ENCODE peak calls at places on chromosomes 1 and 21, in four cellular contexts. X, S, L and A are unnamed samples.

GRCh38 chr21:45986316-45987051 is 4.9 kb downstream of the COL6A1 start:
- DNase-seq in L (no peak), S (no peak), X (peak; percentile 8), A (no peak)

GRCh38 chr1:235319255-235319654 is 8.7 kb downstream of the ARID4B start:
- DNase-seq in L (no peak), S (no peak), X (no peak), A (no peak)

GRCh38 chr1:108036796-108037545 is 72.0 kb upstream of the VAV3 start:
- DNase-seq in X (no peak), L (no peak), S (no peak), A (no peak)

GRCh38 chr1:222865718-222866117 is 50.9 kb downstream of the DISP1 start:
- DNase-seq in L (peak; percentile 25), X (no peak), S (no peak), A (no peak)

GRCh38 chr21:40120944-40121575 is 253.8 kb downstream of the PCP4 start:
- DNase-seq in X (no peak), S (no peak), L (peak; percentile 51), A (no peak)

GRCh38 chr1:232386721-232387510 is 243.0 kb downstream of the SIPA1L2 start:
- DNase-seq in S (no peak), X (no peak), L (no peak), A (no peak)

GRCh38 chr1:111656093-111657017 is 36.8 kb downstream of the RAP1A start:
- DNase-seq in S (peak; percentile 67), L (peak; percentile 57), X (no peak), A (peak; percentile 21)

GRCh38 chr21:25636727-25637126 is 2.3 kb upstream of the JAM2 start:
- DNase-seq in L (no peak), X (no peak), S (no peak), A (no peak)